ENCODE peak calls at places on chromosome 6, in five cellular contexts. G, E, J, X and S are unnamed samples.

GRCh38 chr6:108570518-108570917 is 9.8 kb downstream of the FOXO3 start:
- DNase-seq in X (no peak), E (no peak), J (no peak), G (no peak), S (no peak)

GRCh38 chr6:156425374-156425773 is 351.8 kb upstream of the ARID1B start:
- DNase-seq in J (no peak), X (no peak), G (peak; percentile 70), E (no peak), S (no peak)

GRCh38 chr6:131636880-131637792 is at the start of gene ENPP3:
- DNase-seq in J (no peak), G (peak; percentile 59), X (no peak), E (no peak), S (no peak)

GRCh38 chr6:139581485-139581865 is 207.0 kb upstream of the CITED2 start:
- DNase-seq in G (no peak), E (no peak), X (no peak), J (no peak), S (no peak)

GRCh38 chr6:165717732-165718465 is 54.9 kb upstream of the PDE10A start:
- DNase-seq in X (no peak), J (no peak), E (no peak), G (peak; percentile 76), S (no peak)

GRCh38 chr6:170132561-170132991 is 158.3 kb downstream of the DLL1 start:
- DNase-seq in J (peak; percentile 73), E (no peak), G (no peak), X (no peak), S (no peak)

GRCh38 chr6:91606148-91606901 is 1019.5 kb upstream of the MAP3K7 start:
- DNase-seq in E (no peak), J (no peak), X (no peak), G (no peak), S (no peak)

GRCh38 chr6:149961728-149962425 is 1.9 kb upstream of the ULBP1 start:
- DNase-seq in E (no peak), G (no peak), X (no peak), J (no peak), S (no peak)

GRCh38 chr6:108798672-108799355 is 49.4 kb upstream of the ARMC2 start:
- DNase-seq in X (no peak), G (peak; percentile 57), J (peak; percentile 89), E (no peak), S (no peak)

GRCh38 chr6:92587521-92587920 is 831.8 kb downstream of the EPHA7 start:
- DNase-seq in J (no peak), E (no peak), X (no peak), G (no peak), S (no peak)

GRCh38 chr6:133130863-133131262 is 110.3 kb upstream of the EYA4 start:
- DNase-seq in J (no peak), G (peak; percentile 52), E (peak; percentile 91), X (no peak), S (no peak)

GRCh38 chr6:38020593-38020992 is 201.1 kb downstream of the ZFAND3 start:
- DNase-seq in E (no peak), X (no peak), J (no peak), G (no peak), S (no peak)

GRCh38 chr6:41335943-41336342 is 535 bp downstream of the NCR2 start:
- DNase-seq in X (no peak), G (no peak), J (no peak), E (no peak), S (no peak)

GRCh38 chr6:16704706-16705402 is 56.4 kb downstream of the ATXN1 start:
- DNase-seq in J (no peak), E (no peak), G (peak; percentile 59), X (no peak), S (no peak)

GRCh38 chr6:74458536-74458935 is 747.3 kb downstream of the COL12A1 start:
- DNase-seq in J (no peak), G (peak; percentile 10), E (no peak), X (no peak), S (no peak)

GRCh38 chr6:127918506-127919427 is 17.9 kb upstream of the THEMIS start:
- DNase-seq in J (no peak), G (no peak), X (no peak), E (no peak), S (no peak)

GRCh38 chr6:107561325-107561724 is 71.4 kb downstream of the SOBP start:
- DNase-seq in J (no peak), G (peak; percentile 38), E (no peak), X (peak; percentile 59), S (no peak)

GRCh38 chr6:169265486-169266131 is 12.0 kb upstream of the THBS2 start:
- DNase-seq in J (no peak), X (no peak), G (no peak), E (no peak), S (no peak)

GRCh38 chr6:35468980-35469710 is 944 bp downstream of the RPL10A start:
- DNase-seq in G (no peak), X (no peak), J (peak; percentile 89), E (no peak), S (no peak)

GRCh38 chr6:165439928-165440554 is 130.6 kb upstream of the C6orf118 start:
- DNase-seq in E (no peak), J (no peak), G (peak; percentile 84), X (no peak), S (peak; percentile 52)

GRCh38 chr6:53573299-53573698 is 28.4 kb upstream of the GCLC start:
- DNase-seq in X (no peak), E (no peak), J (no peak), G (no peak), S (no peak)

GRCh38 chr6:127914240-127914639 is 13.4 kb upstream of the THEMIS start:
- DNase-seq in X (no peak), E (no peak), J (no peak), G (no peak), S (no peak)

GRCh38 chr6:33136310-33136895 is 55.9 kb downstream of the COL11A2 start:
- DNase-seq in G (no peak), X (no peak), J (no peak), E (no peak), S (no peak)

GRCh38 chr6:41187924-41188886 is 12.7 kb downstream of the TREML2 start:
- DNase-seq in G (no peak), X (no peak), E (no peak), J (no peak), S (no peak)

GRCh38 chr6:43496370-43497128 is 13.6 kb downstream of the LRRC73 start:
- DNase-seq in J (no peak), X (no peak), E (no peak), G (peak; percentile 46), S (no peak)

GRCh38 chr6:32064706-32065105 is 26.5 kb downstream of the CYP21A2 start:
- DNase-seq in E (no peak), X (no peak), J (no peak), G (no peak), S (no peak)

GRCh38 chr6:29810371-29810770 is 17.3 kb upstream of the HLA-G start:
- DNase-seq in J (no peak), E (no peak), G (no peak), X (no peak), S (no peak)

GRCh38 chr6:44116643-44117382 is 10.4 kb downstream of the MRPL14 start:
- DNase-seq in J (no peak), E (no peak), X (no peak), G (peak; percentile 60), S (no peak)

GRCh38 chr6:10553869-10554268 is 32.7 kb downstream of the GCNT2 start:
- DNase-seq in G (no peak), E (no peak), J (no peak), X (no peak), S (no peak)

GRCh38 chr6:149750136-149750609 is 632 bp downstream of the PCMT1 start:
- DNase-seq in J (no peak), E (peak; percentile 49), G (peak; percentile 52), X (no peak), S (no peak)

GRCh38 chr6:107532707-107533106 is 42.8 kb downstream of the SOBP start:
- DNase-seq in J (no peak), X (no peak), G (no peak), E (no peak), S (no peak)

GRCh38 chr6:79821859-79822258 is 125.5 kb downstream of the ELOVL4 start:
- DNase-seq in X (no peak), J (no peak), E (no peak), G (peak; percentile 11), S (no peak)

GRCh38 chr6:617485-618100 is 39.3 kb downstream of the HUS1B start:
- DNase-seq in X (no peak), J (no peak), E (peak; percentile 23), G (no peak), S (no peak)
- TF ChIP-seq CTCF in X (no peak), J (no peak), E (no peak), G (no peak), S (peak; percentile 55)

GRCh38 chr6:98842489-98843180 is 8.3 kb downstream of the POU3F2 start:
- DNase-seq in E (no peak), X (no peak), J (peak; percentile 73), G (no peak), S (no peak)
- H3K27me3 ChIP-seq in E (peaks cover 98% of the 10 kb centered on the region), X (no peaks in the 10 kb centered on the region), J (peaks cover 16% of the 10 kb centered on the region), G (peaks cover 96% of the 10 kb centered on the region), S (peaks cover 48% of the 10 kb centered on the region)

GRCh38 chr6:143061597-143062385 is 1.1 kb downstream of the AIG1 start:
- DNase-seq in E (peak; percentile 38), J (no peak), G (no peak), X (no peak), S (no peak)

GRCh38 chr6:143058987-143059386 is 1.7 kb upstream of the AIG1 start:
- DNase-seq in J (no peak), E (no peak), X (no peak), G (no peak), S (no peak)

GRCh38 chr6:143060806-143061596 is at the start of gene AIG1:
- DNase-seq in E (peak; percentile 21), X (peak; percentile 82), G (no peak), J (peak; percentile 94), S (no peak)

GRCh38 chr6:143059616-143060353 is 904 bp upstream of the AIG1 start:
- DNase-seq in G (peak; percentile 70), J (no peak), E (peak; percentile 63), X (no peak), S (no peak)

DNA sequence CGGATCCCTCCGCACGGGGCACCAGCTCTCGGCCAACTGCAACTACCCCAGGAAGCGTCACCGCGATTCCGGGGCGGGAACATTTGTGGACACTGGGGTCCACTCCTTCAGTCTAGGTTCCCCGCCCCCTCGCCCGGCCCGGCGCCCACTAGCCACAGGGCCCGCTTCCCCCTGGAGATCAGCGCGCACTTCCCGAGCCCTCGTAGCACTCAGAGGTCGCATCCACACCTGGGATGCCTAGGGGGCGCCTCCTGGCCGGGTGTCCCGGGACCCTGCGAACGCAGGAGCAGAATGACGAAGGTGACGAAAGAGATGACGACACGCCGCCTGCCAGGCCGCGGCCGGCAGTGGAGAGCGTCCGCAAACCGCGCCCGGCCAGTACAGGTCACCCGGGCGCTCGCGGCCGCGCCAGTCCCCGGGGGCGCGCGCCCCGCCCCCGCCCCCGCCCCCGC is 309 bp upstream of the AIG1 start:
- DNase-seq in G (peak; percentile 88), E (peak; percentile 65), X (peak; percentile 87), J (peak; percentile 96), S (no peak)
- TF ChIP-seq CTCF in G (peak; percentile 17), E (no peak), X (peak; percentile 38), J (no peak), S (peak; percentile 30)

DNA sequence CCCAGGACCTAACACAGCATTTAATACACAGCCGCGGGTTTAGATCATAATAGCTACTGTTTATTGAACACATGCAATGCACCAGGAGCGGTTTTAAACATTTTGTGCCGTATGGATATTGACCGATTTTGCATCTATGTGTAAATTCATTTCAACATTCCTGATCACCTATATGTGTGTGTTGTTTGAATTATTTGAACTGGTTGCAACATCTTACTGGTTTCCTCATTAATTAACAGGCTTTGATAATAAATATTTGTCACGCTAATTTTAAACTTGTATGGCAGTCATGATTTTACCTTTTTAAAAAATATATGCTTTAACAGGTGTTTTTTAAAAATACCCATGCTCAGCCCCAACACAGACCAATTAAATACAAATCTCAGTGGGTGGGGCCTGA is 35.8 kb downstream of the CPNE5 start:
- DNase-seq in X (no peak), E (no peak), J (no peak), G (no peak), S (no peak)
- H3K27me3 ChIP-seq in X (no peaks in the 10 kb centered on the region), E (no peaks in the 10 kb centered on the region), J (no peaks in the 10 kb centered on the region), G (no peaks in the 10 kb centered on the region), S (peaks cover 4% of the 10 kb centered on the region)